ENCODE peak calls at places on chromosome 3, in six cellular contexts. H, P, L, Z, K and W are unnamed samples.

GRCh38 chr3:10468611-10469354 is 36.6 kb downstream of the ATP2B2 start:
- DNase-seq in L (no peak), H (no peak), K (no peak), Z (no peak), P (no peak), W (no peak)

GRCh38 chr3:12782172-12782815 is 14.2 kb upstream of the CAND2 start:
- DNase-seq in K (no peak), P (no peak), Z (peak), H (no peak), L (no peak), W (peak)

GRCh38 chr3:101928890-101929289 is 79.6 kb downstream of the NFKBIZ start:
- DNase-seq in L (peak), K (no peak), P (no peak), H (no peak), Z (no peak), W (peak)

GRCh38 chr3:98039322-98040024 is 4.4 kb upstream of the GABRR3 start:
- DNase-seq in P (no peak), H (peak), L (peak), Z (peak), K (no peak), W (peak)

GRCh38 chr3:156685198-156685597 is 10.8 kb downstream of the TIPARP start:
- DNase-seq in K (no peak), Z (no peak), H (no peak), P (no peak), L (no peak), W (peak)

GRCh38 chr3:159800434-159801121 is 188.1 kb upstream of the IL12A start:
- DNase-seq in Z (no peak), L (no peak), H (no peak), K (no peak), P (no peak), W (no peak)

GRCh38 chr3:192812736-192813383 is 85.5 kb upstream of the FGF12 start:
- DNase-seq in K (no peak), H (no peak), L (no peak), Z (peak), P (no peak), W (peak)

GRCh38 chr3:154428369-154429206 is 1.4 kb downstream of the GPR149 start:
- DNase-seq in L (no peak), Z (no peak), P (no peak), H (no peak), K (no peak), W (no peak)

GRCh38 chr3:44966795-44967278 is 9.1 kb downstream of the ZDHHC3 start:
- DNase-seq in Z (no peak), P (no peak), L (no peak), H (no peak), K (no peak), W (peak)

GRCh38 chr3:124529826-124530571 is 200.3 kb upstream of the UMPS start:
- DNase-seq in Z (peak), P (no peak), H (no peak), K (no peak), L (no peak), W (no peak)

GRCh38 chr3:16372362-16373269 is 107.6 kb downstream of the OXNAD1 start:
- DNase-seq in L (no peak), H (no peak), K (no peak), P (no peak), Z (no peak), W (no peak)

GRCh38 chr3:101848754-101849713 is at the start of gene NFKBIZ:
- DNase-seq in P (peak), K (peak), Z (peak), L (peak), H (peak), W (peak)

GRCh38 chr3:73637042-73637441 is 12.3 kb upstream of the PDZRN3 start:
- DNase-seq in Z (no peak), P (no peak), L (no peak), H (no peak), K (no peak), W (peak)

GRCh38 chr3:40766396-40766795 is 241.6 kb downstream of the ZNF621 start:
- DNase-seq in Z (no peak), H (no peak), K (no peak), P (no peak), L (no peak), W (no peak)

GRCh38 chr3:66499881-66500574 is 794 bp downstream of the LRIG1 start:
- DNase-seq in L (no peak), Z (peak), K (peak), H (no peak), P (no peak), W (peak)

GRCh38 chr3:20637729-20638128 is 451.7 kb upstream of the SGO1 start:
- DNase-seq in P (no peak), H (no peak), Z (no peak), L (no peak), K (no peak), W (no peak)

GRCh38 chr3:80439490-80439889 is 671.7 kb upstream of the ROBO1 start:
- DNase-seq in P (no peak), H (no peak), K (no peak), Z (no peak), L (no peak), W (no peak)

GRCh38 chr3:21645121-21645897 is 105.7 kb downstream of the ZNF385D start:
- DNase-seq in K (peak), Z (peak), L (no peak), H (no peak), P (no peak), W (peak)

GRCh38 chr3:146781059-146781458 is 175.9 kb upstream of the PLSCR5 start:
- DNase-seq in H (no peak), P (no peak), K (no peak), L (no peak), Z (no peak), W (no peak)

GRCh38 chr3:196287066-196287404 is 491 bp downstream of the PCYT1A start:
- DNase-seq in K (peak), H (no peak), L (no peak), P (no peak), Z (peak), W (peak)

GRCh38 chr3:10115326-10116137 is at the start of gene BRK1:
- DNase-seq in H (peak), P (peak), L (peak), Z (peak), K (peak), W (peak)

GRCh38 chr3:195139091-195139875 is 131.7 kb downstream of the XXYLT1 start:
- DNase-seq in H (no peak), Z (no peak), L (no peak), K (no peak), P (no peak), W (no peak)

GRCh38 chr3:99714146-99714545 is 75.8 kb downstream of the COL8A1 start:
- DNase-seq in Z (no peak), H (no peak), P (no peak), K (peak), L (no peak), W (peak)

GRCh38 chr3:12679468-12679867 is 15.6 kb upstream of the RAF1 start:
- DNase-seq in Z (no peak), K (no peak), H (peak), P (no peak), L (no peak), W (peak)

GRCh38 chr3:196843435-196844110 is 24.1 kb upstream of the SENP5 start:
- DNase-seq in H (no peak), Z (no peak), P (no peak), L (no peak), K (no peak), W (no peak)

GRCh38 chr3:8420613-8421012 is 81.0 kb upstream of the LMCD1 start:
- DNase-seq in H (no peak), L (no peak), Z (no peak), P (no peak), K (no peak), W (no peak)

GRCh38 chr3:71430941-71431552 is 152.5 kb downstream of the FOXP1 start:
- DNase-seq in K (no peak), H (no peak), Z (no peak), P (no peak), L (peak), W (peak)

GRCh38 chr3:137438561-137438960 is 325.6 kb upstream of the SOX14 start:
- DNase-seq in K (no peak), H (no peak), P (no peak), Z (no peak), L (no peak), W (no peak)

GRCh38 chr3:187551419-187551818 is 118.8 kb downstream of the SST start:
- DNase-seq in H (peak), K (no peak), P (no peak), Z (no peak), L (no peak), W (no peak)

GRCh38 chr3:149654188-149654601 is 3.6 kb downstream of the WWTR1 start:
- DNase-seq in Z (no peak), H (no peak), K (no peak), P (no peak), L (no peak), W (peak)

GRCh38 chr3:58657036-58657435 is 9.5 kb downstream of the FAM3D start:
- DNase-seq in L (no peak), H (no peak), Z (no peak), P (no peak), K (peak), W (no peak)
- TF ChIP-seq CTCF in L (no peak), H (no peak), Z (no peak), P (no peak), K (no peak), W (no peak)

GRCh38 chr3:173538410-173538809 is 140.9 kb downstream of the NLGN1 start:
- DNase-seq in Z (no peak), K (no peak), P (no peak), L (no peak), H (no peak), W (no peak)
- TF ChIP-seq CTCF in Z (no peak), K (no peak), P (peak), L (no peak), H (no peak), W (no peak)

GRCh38 chr3:107982165-107982564 is 108.7 kb downstream of the CD47 start:
- DNase-seq in Z (no peak), P (no peak), H (no peak), K (no peak), L (no peak), W (no peak)
- TF ChIP-seq CTCF in Z (no peak), P (no peak), H (no peak), K (no peak), L (no peak), W (no peak)

GRCh38 chr3:52873433-52874159 is 23.8 kb downstream of the STIMATE start:
- DNase-seq in K (no peak), H (no peak), L (no peak), Z (no peak), P (no peak), W (peak)
- TF ChIP-seq CTCF in K (no peak), H (no peak), L (no peak), Z (no peak), P (no peak), W (no peak)

DNA sequence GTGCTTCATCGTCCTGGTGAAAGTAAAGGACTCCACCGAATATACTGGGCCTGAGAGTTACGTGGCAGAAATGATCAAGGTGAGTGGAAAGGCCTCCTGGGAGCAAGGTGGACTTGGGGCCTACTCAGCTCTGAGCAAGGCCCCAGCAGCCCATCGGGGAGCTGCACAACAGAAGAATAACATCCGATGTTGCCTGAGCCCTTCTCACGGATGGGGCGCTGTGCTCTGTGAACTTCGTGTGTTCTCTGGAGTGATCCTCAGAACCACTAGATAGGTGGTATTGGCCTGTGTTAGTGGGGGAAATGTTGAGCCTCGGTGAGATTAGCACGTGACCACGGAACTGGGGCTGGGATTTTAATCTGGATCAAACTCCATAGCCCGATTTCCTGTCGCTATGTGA is 161.1 kb upstream of the BHLHE40 start:
- DNase-seq in L (no peak), Z (no peak), K (no peak), H (no peak), P (no peak), W (no peak)
- TF ChIP-seq CTCF in L (no peak), Z (no peak), K (no peak), H (no peak), P (no peak), W (no peak)